ENCODE peak calls at places on chromosomes 6 and 20, in six cellular contexts. One of them, this sample, is unnamed. For H3K27me3, the result is how much of the 10 kb centered on the place peaks cover.

GRCh38 chr6:151263035-151263434 is 23.3 kb downstream of the AKAP12 start:
- DNase-seq in gastrocnemius medialis: no peak
- DNase-seq in endodermal cell: no peak
- DNase-seq in lower lobe of right lung: no peak
- DNase-seq in endothelial cell of umbilical vein: no peak
- DNase-seq in IMR-90: no peak
- DNase-seq in this sample: no peak

GRCh38 chr20:46073443-46073842 is 16.3 kb downstream of the NCOA5 start:
- DNase-seq in endodermal cell: peak
- DNase-seq in gastrocnemius medialis: no peak
- DNase-seq in endothelial cell of umbilical vein: no peak
- DNase-seq in lower lobe of right lung: no peak
- DNase-seq in IMR-90: no peak
- DNase-seq in this sample: no peak

GRCh38 chr6:125983246-125983945 is 2.9 kb upstream of the TRMT11 start:
- DNase-seq in gastrocnemius medialis: no peak
- DNase-seq in endodermal cell: no peak
- DNase-seq in endothelial cell of umbilical vein: peak
- DNase-seq in lower lobe of right lung: no peak
- DNase-seq in IMR-90: peak
- DNase-seq in this sample: no peak

GRCh38 chr6:85464260-85464644 is 14.4 kb downstream of the NT5E start:
- DNase-seq in endothelial cell of umbilical vein: peak
- DNase-seq in IMR-90: peak
- DNase-seq in gastrocnemius medialis: no peak
- DNase-seq in endodermal cell: peak
- DNase-seq in lower lobe of right lung: no peak
- DNase-seq in this sample: no peak

GRCh38 chr6:134198093-134198492 is 119.8 kb downstream of the SGK1 start:
- DNase-seq in endodermal cell: no peak
- DNase-seq in endothelial cell of umbilical vein: no peak
- DNase-seq in gastrocnemius medialis: no peak
- DNase-seq in IMR-90: no peak
- DNase-seq in lower lobe of right lung: no peak
- DNase-seq in this sample: no peak

GRCh38 chr20:24160563-24161355 is 172.2 kb upstream of the GGTLC1 start:
- DNase-seq in IMR-90: peak
- DNase-seq in endothelial cell of umbilical vein: peak
- DNase-seq in endodermal cell: peak
- DNase-seq in lower lobe of right lung: no peak
- DNase-seq in gastrocnemius medialis: no peak
- DNase-seq in this sample: peak

GRCh38 chr6:117463762-117464665 is 18.5 kb upstream of the DCBLD1 start:
- DNase-seq in endodermal cell: no peak
- DNase-seq in lower lobe of right lung: no peak
- DNase-seq in endothelial cell of umbilical vein: peak
- DNase-seq in gastrocnemius medialis: no peak
- DNase-seq in IMR-90: peak
- DNase-seq in this sample: no peak

GRCh38 chr20:41716436-41716835 is 98.3 kb upstream of the CHD6 start:
- DNase-seq in endodermal cell: no peak
- DNase-seq in endothelial cell of umbilical vein: no peak
- DNase-seq in lower lobe of right lung: no peak
- DNase-seq in gastrocnemius medialis: no peak
- DNase-seq in IMR-90: peak
- DNase-seq in this sample: no peak

GRCh38 chr20:24998121-24998520 is 5.6 kb upstream of the APMAP start:
- DNase-seq in gastrocnemius medialis: no peak
- DNase-seq in lower lobe of right lung: no peak
- DNase-seq in endothelial cell of umbilical vein: no peak
- DNase-seq in IMR-90: no peak
- DNase-seq in endodermal cell: no peak
- DNase-seq in this sample: no peak

GRCh38 chr20:54158226-54158625 is 15.6 kb downstream of the CYP24A1 start:
- DNase-seq in endodermal cell: no peak
- DNase-seq in endothelial cell of umbilical vein: no peak
- DNase-seq in IMR-90: no peak
- DNase-seq in lower lobe of right lung: no peak
- DNase-seq in gastrocnemius medialis: no peak
- DNase-seq in this sample: no peak

GRCh38 chr6:7138111-7138510 is 30.4 kb downstream of the RREB1 start:
- DNase-seq in endodermal cell: no peak
- DNase-seq in lower lobe of right lung: no peak
- DNase-seq in gastrocnemius medialis: no peak
- DNase-seq in IMR-90: no peak
- DNase-seq in endothelial cell of umbilical vein: no peak
- DNase-seq in this sample: no peak

GRCh38 chr6:142462260-142462659 is 160.5 kb downstream of the ADGRG6 start:
- DNase-seq in gastrocnemius medialis: no peak
- DNase-seq in lower lobe of right lung: no peak
- DNase-seq in IMR-90: no peak
- DNase-seq in endothelial cell of umbilical vein: no peak
- DNase-seq in endodermal cell: peak
- DNase-seq in this sample: no peak

GRCh38 chr20:47887477-47888080 is 102.3 kb upstream of the SULF2 start:
- DNase-seq in lower lobe of right lung: no peak
- DNase-seq in gastrocnemius medialis: no peak
- DNase-seq in endodermal cell: no peak
- DNase-seq in endothelial cell of umbilical vein: no peak
- DNase-seq in IMR-90: no peak
- DNase-seq in this sample: peak

GRCh38 chr6:155075938-155076337 is 80.8 kb downstream of the TIAM2 start:
- DNase-seq in endodermal cell: no peak
- DNase-seq in lower lobe of right lung: no peak
- DNase-seq in endothelial cell of umbilical vein: no peak
- DNase-seq in gastrocnemius medialis: no peak
- DNase-seq in IMR-90: no peak
- DNase-seq in this sample: no peak

GRCh38 chr20:1557605-1558004 is at the start of gene SIRPD:
- DNase-seq in lower lobe of right lung: no peak
- DNase-seq in endodermal cell: no peak
- DNase-seq in gastrocnemius medialis: no peak
- DNase-seq in IMR-90: no peak
- DNase-seq in endothelial cell of umbilical vein: no peak
- DNase-seq in this sample: no peak

GRCh38 chr20:10689385-10689784 is 15.6 kb upstream of the JAG1 start:
- DNase-seq in IMR-90: no peak
- DNase-seq in gastrocnemius medialis: no peak
- DNase-seq in endothelial cell of umbilical vein: no peak
- DNase-seq in lower lobe of right lung: no peak
- DNase-seq in endodermal cell: no peak
- DNase-seq in this sample: no peak

GRCh38 chr6:22302828-22303227 is 6.0 kb upstream of the PRL start:
- DNase-seq in lower lobe of right lung: no peak
- DNase-seq in endodermal cell: no peak
- DNase-seq in endothelial cell of umbilical vein: no peak
- DNase-seq in gastrocnemius medialis: no peak
- DNase-seq in IMR-90: no peak
- DNase-seq in this sample: no peak

GRCh38 chr20:2780948-2781347 is 19.5 kb downstream of the CPXM1 start:
- DNase-seq in lower lobe of right lung: no peak
- DNase-seq in IMR-90: no peak
- DNase-seq in endothelial cell of umbilical vein: no peak
- DNase-seq in endodermal cell: no peak
- DNase-seq in gastrocnemius medialis: no peak
- DNase-seq in this sample: no peak
- H3K27me3 ChIP-seq in lower lobe of right lung: under half
- H3K27me3 ChIP-seq in IMR-90: under half
- H3K27me3 ChIP-seq in endothelial cell of umbilical vein: under half
- H3K27me3 ChIP-seq in endodermal cell: under half
- H3K27me3 ChIP-seq in gastrocnemius medialis: under half
- H3K27me3 ChIP-seq in this sample: under half

DNA sequence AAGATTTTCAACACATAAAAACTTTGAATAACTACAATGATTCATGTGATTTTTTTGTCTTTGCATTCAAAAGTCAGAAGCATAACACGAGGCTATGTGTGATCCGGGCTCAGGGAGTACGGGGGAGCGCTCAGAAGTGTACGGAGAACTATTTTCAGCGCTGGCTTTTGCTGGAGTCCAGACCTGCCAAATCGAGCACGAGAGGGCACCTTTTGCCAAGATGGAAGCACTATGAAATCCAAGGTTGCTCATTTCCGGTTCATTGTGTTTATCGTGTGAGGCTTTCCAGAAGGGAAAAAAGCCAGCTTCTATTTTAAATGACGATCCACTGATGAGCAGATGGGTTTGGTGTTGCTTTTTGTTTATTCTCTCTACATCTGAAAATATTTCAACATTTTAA is 11.3 kb downstream of the RAMACL start:
- DNase-seq in IMR-90: no peak
- DNase-seq in endodermal cell: peak
- DNase-seq in lower lobe of right lung: no peak
- DNase-seq in endothelial cell of umbilical vein: peak
- DNase-seq in gastrocnemius medialis: peak
- DNase-seq in this sample: no peak
- H3K27me3 ChIP-seq in IMR-90: under half
- H3K27me3 ChIP-seq in endodermal cell: under half
- H3K27me3 ChIP-seq in lower lobe of right lung: under half
- H3K27me3 ChIP-seq in endothelial cell of umbilical vein: under half
- H3K27me3 ChIP-seq in gastrocnemius medialis: under half
- H3K27me3 ChIP-seq in this sample: under half

DNA sequence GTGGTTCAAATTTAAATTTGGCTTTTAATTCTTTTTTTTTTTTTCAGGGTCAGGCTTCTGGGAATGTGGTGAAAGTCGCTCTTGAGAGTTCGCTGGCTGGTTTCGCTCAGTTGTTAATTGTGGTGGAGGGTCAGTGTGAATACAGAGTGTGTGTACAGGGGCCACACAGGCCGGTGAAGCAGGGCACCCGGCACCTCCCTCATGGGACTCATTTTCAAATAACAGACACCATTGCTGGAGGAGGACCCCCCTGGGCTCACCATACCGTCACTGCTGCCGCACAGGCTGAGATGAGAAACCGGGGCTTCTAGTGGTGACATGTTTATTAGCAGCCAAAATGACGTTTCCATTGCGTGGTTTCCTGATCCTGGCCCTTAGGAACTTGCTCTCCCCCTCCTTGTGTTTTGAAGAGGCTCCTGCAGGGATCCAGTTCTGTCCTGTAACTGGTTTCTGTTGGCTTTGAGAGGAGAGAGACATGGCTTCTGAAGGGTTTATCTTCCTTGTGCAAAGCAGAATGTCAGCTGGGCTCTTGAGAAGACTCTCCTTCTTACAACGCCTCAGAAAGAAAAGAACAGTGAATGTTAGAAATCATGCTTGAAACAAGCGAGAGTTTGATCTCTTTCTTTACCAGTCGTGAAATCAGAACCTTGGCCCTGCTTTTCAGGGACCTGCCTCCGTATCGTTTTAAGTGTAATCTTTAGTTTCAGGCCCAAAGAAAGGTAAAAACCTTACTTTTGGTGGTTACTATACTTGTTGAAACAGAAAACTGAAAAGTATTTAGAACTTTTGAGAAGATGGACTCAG is 37.8 kb downstream of the DUSP22 start:
- DNase-seq in gastrocnemius medialis: no peak
- DNase-seq in endodermal cell: peak
- DNase-seq in IMR-90: peak
- DNase-seq in endothelial cell of umbilical vein: no peak
- DNase-seq in lower lobe of right lung: peak
- DNase-seq in this sample: no peak
- H3K27me3 ChIP-seq in gastrocnemius medialis: under half
- H3K27me3 ChIP-seq in endodermal cell: under half
- H3K27me3 ChIP-seq in IMR-90: under half
- H3K27me3 ChIP-seq in endothelial cell of umbilical vein: under half
- H3K27me3 ChIP-seq in lower lobe of right lung: under half
- H3K27me3 ChIP-seq in this sample: under half

GRCh38 chr6:37554480-37554819 is 54.8 kb upstream of the CCDC167 start:
- DNase-seq in endothelial cell of umbilical vein: no peak
- DNase-seq in gastrocnemius medialis: no peak
- DNase-seq in IMR-90: peak
- DNase-seq in lower lobe of right lung: no peak
- DNase-seq in endodermal cell: no peak
- DNase-seq in this sample: no peak
- H3K27me3 ChIP-seq in endothelial cell of umbilical vein: under half
- H3K27me3 ChIP-seq in gastrocnemius medialis: under half
- H3K27me3 ChIP-seq in IMR-90: under half
- H3K27me3 ChIP-seq in lower lobe of right lung: under half
- H3K27me3 ChIP-seq in endodermal cell: under half
- H3K27me3 ChIP-seq in this sample: under half

GRCh38 chr6:32068867-32069266 is 30.7 kb downstream of the CYP21A2 start:
- DNase-seq in endothelial cell of umbilical vein: no peak
- DNase-seq in gastrocnemius medialis: no peak
- DNase-seq in IMR-90: no peak
- DNase-seq in lower lobe of right lung: no peak
- DNase-seq in endodermal cell: no peak
- DNase-seq in this sample: no peak
- H3K27me3 ChIP-seq in endothelial cell of umbilical vein: under half
- H3K27me3 ChIP-seq in gastrocnemius medialis: under half
- H3K27me3 ChIP-seq in IMR-90: under half
- H3K27me3 ChIP-seq in lower lobe of right lung: under half
- H3K27me3 ChIP-seq in endodermal cell: under half
- H3K27me3 ChIP-seq in this sample: under half

DNA sequence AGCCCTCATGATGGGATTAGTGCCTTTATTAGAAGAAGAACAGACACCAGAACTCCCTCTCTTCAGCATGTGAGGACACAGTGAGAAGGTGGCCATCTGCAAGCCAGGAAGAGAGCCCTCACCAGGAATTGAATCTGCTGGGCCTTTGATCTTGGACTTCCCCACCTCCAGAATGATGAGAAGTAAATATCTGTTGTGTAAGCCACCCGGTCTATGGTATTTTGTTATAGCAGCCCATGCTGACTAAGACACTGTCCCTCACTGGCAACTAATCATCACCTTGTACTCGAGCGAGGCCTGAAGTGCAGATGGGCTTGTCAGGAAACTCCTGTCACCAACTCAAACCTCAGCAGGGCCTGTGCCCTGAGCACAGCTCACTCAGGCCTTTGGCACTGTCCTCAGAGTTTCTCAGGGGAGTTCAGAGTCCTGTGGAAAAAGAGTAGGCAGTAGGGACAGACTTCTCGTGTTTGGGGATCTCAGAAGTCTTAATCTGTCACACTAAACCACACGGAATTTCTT is 62.0 kb downstream of the UST start:
- DNase-seq in lower lobe of right lung: no peak
- DNase-seq in gastrocnemius medialis: no peak
- DNase-seq in IMR-90: no peak
- DNase-seq in endothelial cell of umbilical vein: no peak
- DNase-seq in endodermal cell: no peak
- DNase-seq in this sample: no peak
- H3K27me3 ChIP-seq in lower lobe of right lung: under half
- H3K27me3 ChIP-seq in gastrocnemius medialis: under half
- H3K27me3 ChIP-seq in IMR-90: under half
- H3K27me3 ChIP-seq in endothelial cell of umbilical vein: under half
- H3K27me3 ChIP-seq in endodermal cell: under half
- H3K27me3 ChIP-seq in this sample: under half

GRCh38 chr20:62695448-62696414 is 12.9 kb upstream of the NTSR1 start:
- DNase-seq in endothelial cell of umbilical vein: no peak
- DNase-seq in IMR-90: no peak
- DNase-seq in gastrocnemius medialis: no peak
- DNase-seq in lower lobe of right lung: no peak
- DNase-seq in endodermal cell: no peak
- DNase-seq in this sample: no peak

GRCh38 chr20:62694868-62695267 is 13.8 kb upstream of the NTSR1 start:
- DNase-seq in gastrocnemius medialis: no peak
- DNase-seq in IMR-90: no peak
- DNase-seq in endodermal cell: no peak
- DNase-seq in endothelial cell of umbilical vein: no peak
- DNase-seq in lower lobe of right lung: no peak
- DNase-seq in this sample: no peak

GRCh38 chr20:62696999-62697398 is 11.6 kb upstream of the NTSR1 start:
- DNase-seq in lower lobe of right lung: no peak
- DNase-seq in IMR-90: no peak
- DNase-seq in gastrocnemius medialis: no peak
- DNase-seq in endodermal cell: no peak
- DNase-seq in endothelial cell of umbilical vein: no peak
- DNase-seq in this sample: no peak

GRCh38 chr20:62697468-62697912 is 11.1 kb upstream of the NTSR1 start:
- DNase-seq in IMR-90: no peak
- DNase-seq in lower lobe of right lung: no peak
- DNase-seq in endodermal cell: no peak
- DNase-seq in endothelial cell of umbilical vein: no peak
- DNase-seq in gastrocnemius medialis: no peak
- DNase-seq in this sample: peak

GRCh38 chr20:62696431-62696957 is 12.1 kb upstream of the NTSR1 start:
- DNase-seq in IMR-90: no peak
- DNase-seq in endothelial cell of umbilical vein: no peak
- DNase-seq in endodermal cell: no peak
- DNase-seq in lower lobe of right lung: no peak
- DNase-seq in gastrocnemius medialis: no peak
- DNase-seq in this sample: no peak
- H3K27me3 ChIP-seq in IMR-90: under half
- H3K27me3 ChIP-seq in endothelial cell of umbilical vein: under half
- H3K27me3 ChIP-seq in endodermal cell: under half
- H3K27me3 ChIP-seq in lower lobe of right lung: under half
- H3K27me3 ChIP-seq in gastrocnemius medialis: under half
- H3K27me3 ChIP-seq in this sample: under half